ENCODE peak calls at places on chromosome 1, in six cellular contexts. N, O, Z, I, K and B are unnamed samples.

GRCh38 chr1:47761201-47761930 is 235.8 kb downstream of the TRABD2B start:
- DNase-seq in N (no peak), O (no peak), Z (no peak), I (no peak), K (no peak), B (no peak)

GRCh38 chr1:243970077-243970476 is 81.0 kb upstream of the ZBTB18 start:
- DNase-seq in N (no peak), O (no peak), Z (no peak), I (no peak), K (no peak), B (no peak)

GRCh38 chr1:7664147-7664892 is 106.8 kb upstream of the VAMP3 start:
- DNase-seq in N (no peak), O (no peak), Z (no peak), I (no peak), K (no peak), B (no peak)

GRCh38 chr1:220113136-220113695 is 19.3 kb downstream of the IARS2 start:
- DNase-seq in N (no peak), O (no peak), Z (peak; percentile 22), I (no peak), K (peak; percentile 73), B (peak; percentile 83)

GRCh38 chr1:226287587-226287986 is 21.4 kb downstream of the LIN9 start:
- DNase-seq in N (no peak), O (no peak), Z (no peak), I (no peak), K (no peak), B (no peak)

GRCh38 chr1:228781161-228781771 is 46.0 kb downstream of the RHOU start:
- DNase-seq in N (peak; percentile 10), O (no peak), Z (no peak), I (no peak), K (peak; percentile 8), B (peak; percentile 45)

GRCh38 chr1:43436371-43436770 is 17.4 kb downstream of the HYI start:
- DNase-seq in N (no peak), O (peak; percentile 3), Z (no peak), I (no peak), K (no peak), B (no peak)

GRCh38 chr1:52633291-52633754 is 355 bp downstream of the SHISAL2A start:
- DNase-seq in N (no peak), O (no peak), Z (no peak), I (no peak), K (peak; percentile 71), B (no peak)

GRCh38 chr1:204443871-204444581 is 32.4 kb upstream of the PPP1R15B start:
- DNase-seq in N (no peak), O (no peak), Z (no peak), I (no peak), K (no peak), B (no peak)

GRCh38 chr1:32816676-32817158 is 441 bp downstream of the YARS1 start:
- DNase-seq in N (peak; percentile 9), O (no peak), Z (peak; percentile 38), I (no peak), K (peak; percentile 37), B (no peak)

GRCh38 chr1:225434041-225434440 is 6.2 kb upstream of the LBR start:
- DNase-seq in N (no peak), O (no peak), Z (no peak), I (no peak), K (no peak), B (no peak)

GRCh38 chr1:13607002-13607401 is 23.4 kb downstream of the PDPN start:
- DNase-seq in N (no peak), O (no peak), Z (no peak), I (no peak), K (no peak), B (no peak)

GRCh38 chr1:237655778-237656177 is 234.9 kb downstream of the ZP4 start:
- DNase-seq in N (no peak), O (no peak), Z (no peak), I (no peak), K (no peak), B (no peak)

GRCh38 chr1:42973304-42973703 is 14.6 kb upstream of the SLC2A1 start:
- DNase-seq in N (peak; percentile 20), O (no peak), Z (peak; percentile 27), I (no peak), K (no peak), B (peak; percentile 31)

GRCh38 chr1:45924736-45925135 is 121.3 kb downstream of the MAST2 start:
- DNase-seq in N (no peak), O (no peak), Z (no peak), I (no peak), K (no peak), B (no peak)

GRCh38 chr1:10776206-10776905 is 20.1 kb downstream of the CASZ1 start:
- DNase-seq in N (no peak), O (no peak), Z (peak; percentile 72), I (peak; percentile 80), K (no peak), B (no peak)

GRCh38 chr1:231093158-231093922 is 53.3 kb upstream of the FAM89A start:
- DNase-seq in N (no peak), O (no peak), Z (no peak), I (no peak), K (no peak), B (no peak)

GRCh38 chr1:38990401-38990745 is 703 bp upstream of the AKIRIN1 start:
- DNase-seq in N (no peak), O (no peak), Z (no peak), I (no peak), K (no peak), B (no peak)

GRCh38 chr1:1173061-1173792 is 453 bp upstream of the TTLL10 start:
- DNase-seq in N (no peak), O (no peak), Z (no peak), I (no peak), K (no peak), B (no peak)

GRCh38 chr1:1170215-1170890 is 3.3 kb upstream of the TTLL10 start:
- DNase-seq in N (no peak), O (no peak), Z (peak; percentile 30), I (no peak), K (no peak), B (no peak)

GRCh38 chr1:1169429-1170214 is 4.1 kb upstream of the TTLL10 start:
- DNase-seq in N (no peak), O (peak; percentile 18), Z (peak; percentile 25), I (no peak), K (no peak), B (no peak)

GRCh38 chr1:1170891-1171550 is 2.7 kb upstream of the TTLL10 start:
- DNase-seq in N (no peak), O (no peak), Z (no peak), I (no peak), K (no peak), B (no peak)

DNA sequence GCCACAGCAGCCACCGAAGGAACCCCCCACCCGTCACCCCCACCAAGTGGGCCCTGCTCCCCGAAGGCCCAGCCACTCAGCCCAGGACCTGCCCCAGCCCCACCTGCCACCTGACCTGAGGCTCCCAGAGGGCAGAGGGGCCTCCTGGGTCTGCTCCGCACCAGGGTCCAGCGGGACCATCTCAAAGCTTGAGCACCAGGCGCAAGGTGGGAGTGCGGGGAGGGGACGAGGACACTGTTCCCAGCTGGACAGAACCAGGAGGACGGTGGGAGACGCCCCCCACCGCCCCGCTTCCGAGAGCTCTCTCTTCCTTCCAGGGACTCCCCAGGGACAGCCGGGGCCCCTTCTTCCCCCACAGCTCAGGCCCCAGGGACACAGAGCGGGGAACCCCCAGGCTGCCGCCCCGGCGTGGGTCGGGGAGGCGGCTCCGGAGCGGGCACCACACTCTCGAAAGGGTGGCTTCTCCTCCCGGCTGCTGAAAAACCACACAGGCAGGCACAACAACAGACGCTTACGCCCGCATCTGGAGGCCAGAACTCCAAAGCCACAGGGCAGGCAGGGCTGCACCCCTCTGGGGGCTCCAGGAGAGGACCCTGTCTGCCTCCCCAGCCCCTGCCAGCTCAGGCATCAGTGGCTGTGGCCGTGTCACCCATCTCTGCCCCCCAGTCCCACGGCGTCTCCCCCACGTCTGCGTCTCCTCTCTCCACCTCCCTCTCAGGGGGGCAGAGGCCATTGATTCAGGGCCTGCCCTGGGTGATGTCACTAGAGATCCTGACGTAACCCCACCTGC is 1.9 kb upstream of the TTLL10 start:
- DNase-seq in N (no peak), O (peak; percentile 12), Z (no peak), I (no peak), K (peak; percentile 2), B (no peak)
- H3K4me1 ChIP-seq in N (no peaks in the 10 kb centered on the region), O (peaks cover 22% of the 10 kb centered on the region), Z (peaks cover 6% of the 10 kb centered on the region), I (peaks cover 30% of the 10 kb centered on the region), K (peaks cover 9% of the 10 kb centered on the region), B (peaks cover 14% of the 10 kb centered on the region)

GRCh38 chr1:54327386-54328116 is 78.6 kb downstream of the SSBP3 start:
- DNase-seq in N (no peak), O (no peak), Z (no peak), I (no peak), K (no peak), B (peak; percentile 81)
- H3K4me1 ChIP-seq in N (peaks cover 93% of the 10 kb centered on the region), O (peaks cover 45% of the 10 kb centered on the region), Z (peaks cover 19% of the 10 kb centered on the region), I (peaks cover 90% of the 10 kb centered on the region), K (peaks cover 100% of the 10 kb centered on the region), B (peaks cover 63% of the 10 kb centered on the region)

GRCh38 chr1:30742963-30743559 is 14.5 kb downstream of the LAPTM5 start:
- DNase-seq in N (no peak), O (no peak), Z (no peak), I (no peak), K (no peak), B (no peak)

GRCh38 chr1:30742300-30742962 is 15.1 kb downstream of the LAPTM5 start:
- DNase-seq in N (no peak), O (no peak), Z (no peak), I (no peak), K (no peak), B (no peak)

GRCh38 chr1:30739601-30740000 is 16.2 kb upstream of the MATN1 start:
- DNase-seq in N (no peak), O (no peak), Z (no peak), I (no peak), K (no peak), B (no peak)

GRCh38 chr1:30740251-30740951 is 17.0 kb upstream of the MATN1 start:
- DNase-seq in N (no peak), O (no peak), Z (no peak), I (no peak), K (no peak), B (no peak)

DNA sequence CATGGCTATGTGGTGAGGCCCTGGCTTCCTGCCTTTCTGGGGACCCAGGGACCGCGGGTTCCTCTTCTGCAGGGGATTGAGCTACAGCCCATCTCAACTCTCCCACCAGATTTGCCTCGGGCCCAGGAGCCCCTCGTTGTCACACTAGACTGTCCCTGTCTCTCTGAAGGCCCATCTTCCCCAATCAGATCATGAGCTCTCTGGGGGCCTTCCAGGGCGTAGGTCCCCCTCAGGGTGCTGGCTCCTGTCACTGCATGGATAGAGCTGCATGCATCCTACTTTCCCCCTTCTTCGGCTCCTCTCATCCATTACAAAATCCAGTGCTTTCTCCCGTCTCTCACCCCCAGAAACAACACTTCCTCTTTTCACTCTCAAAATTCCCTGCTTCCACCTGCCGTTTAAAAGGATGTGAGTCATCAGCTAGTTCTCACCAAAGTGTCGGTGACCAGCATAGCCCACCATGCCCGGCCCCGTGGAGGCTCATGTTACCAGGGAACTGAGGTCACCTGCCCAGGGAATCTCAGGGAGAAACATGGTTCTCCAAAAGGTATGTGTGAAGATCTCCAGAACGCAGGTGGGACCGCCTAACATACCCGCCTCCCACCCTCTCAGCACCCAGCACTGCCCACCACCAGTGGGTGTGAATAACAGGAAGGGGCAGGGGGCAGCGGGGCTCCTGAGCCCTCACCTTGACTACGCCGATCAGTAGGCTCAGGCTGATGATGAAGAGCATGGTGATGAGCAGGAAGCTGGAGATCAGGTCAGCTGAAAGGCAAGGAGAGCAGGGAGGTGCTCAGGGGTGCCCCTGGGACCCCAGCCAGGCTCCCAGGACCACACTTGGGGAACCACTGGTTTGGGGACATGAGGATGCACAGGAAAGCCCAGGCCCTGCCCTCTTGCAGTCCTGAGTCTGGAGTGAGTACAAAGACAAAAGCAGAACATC is 16.4 kb downstream of the LAPTM5 start:
- DNase-seq in N (no peak), O (no peak), Z (no peak), I (no peak), K (no peak), B (no peak)
- H3K4me1 ChIP-seq in N (no peaks in the 10 kb centered on the region), O (peaks cover 2% of the 10 kb centered on the region), Z (peaks cover 16% of the 10 kb centered on the region), I (peaks cover 11% of the 10 kb centered on the region), K (no peaks in the 10 kb centered on the region), B (peaks cover 62% of the 10 kb centered on the region)

GRCh38 chr1:68210829-68211228 is 21.5 kb downstream of the WLS start:
- DNase-seq in N (no peak), O (no peak), Z (no peak), I (no peak), K (no peak), B (no peak)
- H3K4me1 ChIP-seq in N (peaks cover 40% of the 10 kb centered on the region), O (peaks cover 88% of the 10 kb centered on the region), Z (peaks cover 16% of the 10 kb centered on the region), I (peaks cover 13% of the 10 kb centered on the region), K (no peaks in the 10 kb centered on the region), B (no peaks in the 10 kb centered on the region)